ENCODE peak calls at places on chromosome 7, in four cellular contexts. K is activated CD4-positive, alpha-beta T cell treated with anti-CD3 and anti-CD28 coated beads, Interleukin-2, amount 50 U/mL, for 24 hours; Z is LoVo; E is Calu3. D is an unnamed sample.

GRCh38 chr7:81608748-81609382 is 161.0 kb downstream of the HGF start:
- DNase-seq in K (no peak), Z (no peak), E (no peak), D (no peak)

GRCh38 chr7:135728136-135728669 is at the start of gene SLC13A4:
- DNase-seq in K (no peak), E (no peak), Z (no peak), D (no peak)

GRCh38 chr7:34191041-34191440 is 285.7 kb downstream of the BMPER start:
- DNase-seq in K (no peak), Z (no peak), E (no peak), D (no peak)

GRCh38 chr7:76108540-76109233 is 60.8 kb downstream of the MDH2 start:
- DNase-seq in Z (peak), K (no peak), E (no peak), D (peak)

GRCh38 chr7:65971021-65971420 is 11.0 kb downstream of the GUSB start:
- DNase-seq in K (no peak), Z (no peak), E (no peak), D (no peak)

GRCh38 chr7:152145853-152146466 is 120.5 kb downstream of the GALNT11 start:
- DNase-seq in E (peak), Z (peak), K (no peak), D (peak)

GRCh38 chr7:33932221-33932620 is 26.9 kb downstream of the BMPER start:
- DNase-seq in E (no peak), Z (no peak), K (no peak), D (no peak)

GRCh38 chr7:105149827-105150226 is 135.8 kb downstream of the KMT2E start:
- DNase-seq in E (no peak), Z (peak), K (no peak), D (no peak)

GRCh38 chr7:27784399-27785053 is 44.6 kb downstream of the TAX1BP1 start:
- DNase-seq in K (peak), Z (peak), E (peak), D (peak)

GRCh38 chr7:143929224-143929920 is 5.7 kb upstream of the OR2F2 start:
- DNase-seq in E (no peak), Z (no peak), K (peak), D (no peak)

GRCh38 chr7:101739757-101740398 is 77.5 kb upstream of the CUX1 start:
- DNase-seq in E (peak), K (no peak), Z (no peak), D (no peak)

GRCh38 chr7:26964409-26964808 is 100.0 kb upstream of the SKAP2 start:
- DNase-seq in K (no peak), E (no peak), Z (no peak), D (no peak)

GRCh38 chr7:4906682-4907081 is 23.2 kb upstream of the RADIL start:
- DNase-seq in E (no peak), K (no peak), Z (no peak), D (no peak)

GRCh38 chr7:30859940-30860623 is 51.6 kb upstream of the AQP1 start:
- DNase-seq in Z (no peak), E (no peak), K (no peak), D (no peak)

GRCh38 chr7:1160665-1161010 is 642 bp upstream of the ZFAND2A start:
- DNase-seq in E (peak), Z (peak), K (no peak), D (peak)

GRCh38 chr7:55148571-55148970 is 129.8 kb downstream of the EGFR start:
- DNase-seq in K (no peak), E (no peak), Z (no peak), D (no peak)

GRCh38 chr7:33807779-33808482 is 97.4 kb upstream of the BMPER start:
- DNase-seq in E (peak), Z (peak), K (no peak), D (peak)

GRCh38 chr7:99762680-99763327 is 21.2 kb downstream of the CYP3A4 start:
- DNase-seq in Z (no peak), K (no peak), E (peak), D (no peak)

GRCh38 chr7:151019130-151019447 is 5.2 kb downstream of the ATG9B start:
- DNase-seq in Z (no peak), E (no peak), K (no peak), D (no peak)

GRCh38 chr7:157132796-157133195 is 5.9 kb upstream of the UBE3C start:
- DNase-seq in Z (no peak), E (no peak), K (no peak), D (no peak)

GRCh38 chr7:149006345-149006725 is 22.0 kb downstream of the PDIA4 start:
- DNase-seq in K (no peak), E (no peak), Z (no peak), D (no peak)

GRCh38 chr7:37109853-37110252 is 338.8 kb downstream of the ELMO1 start:
- DNase-seq in Z (no peak), E (no peak), K (no peak), D (peak)

GRCh38 chr7:151168022-151168786 is 710 bp upstream of the GBX1 start:
- DNase-seq in K (peak), E (peak), Z (peak), D (no peak)

GRCh38 chr7:86768967-86769760 is 125.5 kb downstream of the GRM3 start:
- DNase-seq in K (no peak), E (no peak), Z (no peak), D (no peak)

GRCh38 chr7:132225216-132226030 is 350.8 kb downstream of the PLXNA4 start:
- DNase-seq in K (no peak), E (peak), Z (no peak), D (peak)

GRCh38 chr7:157056246-157056645 is 45.8 kb upstream of the MNX1 start:
- DNase-seq in E (no peak), K (no peak), Z (no peak), D (no peak)

D was measured in HepG2.